ENCODE peak calls at places on chromosomes 13 and 19, in ten cellular contexts. V is coronary artery; X is AG04449; M is CD4-positive, alpha-beta T cell; E is Caco-2; U is ascending aorta; L is activated CD8-positive, alpha-beta T cell treated with anti-CD3 and anti-CD28 coated beads for 36 hours; N is endothelial cell; Q is cardiac fibroblast; S is GM20000. T is an unnamed sample.

GRCh38 chr13:42865703-42866102 is 84.3 kb downstream of the FAM216B start:
- DNase-seq in V (no peak), X (no peak), M (no peak), E (no peak), U (no peak), L (no peak), N (no peak), Q (no peak), S (no peak), T (no peak)

GRCh38 chr19:56995298-56995697 is 124.5 kb upstream of the USP29 start:
- DNase-seq in V (no peak), X (no peak), M (no peak), E (no peak), U (no peak), L (no peak), N (no peak), Q (no peak), S (no peak), T (no peak)

GRCh38 chr19:5147971-5148793 is 179.3 kb downstream of the KDM4B start:
- DNase-seq in V (no peak), X (no peak), M (no peak), E (no peak), U (no peak), L (no peak), N (no peak), Q (no peak), S (no peak), T (no peak)

GRCh38 chr13:100304241-100304640 is 215.3 kb downstream of the PCCA start:
- DNase-seq in V (no peak), X (no peak), M (no peak), E (no peak), U (no peak), L (no peak), N (no peak), Q (no peak), S (no peak), T (no peak)

GRCh38 chr13:59269476-59269875 is 894.3 kb downstream of the DIAPH3 start:
- DNase-seq in V (no peak), X (peak), M (no peak), E (no peak), U (no peak), L (no peak), N (no peak), Q (peak), S (no peak), T (no peak)

GRCh38 chr13:50124536-50125305 is 109.5 kb downstream of the KCNRG start:
- DNase-seq in V (peak), X (no peak), M (peak), E (peak), U (no peak), L (no peak), N (peak), Q (peak), S (peak), T (peak)

GRCh38 chr19:33399081-33399744 is 25.7 kb downstream of the CEBPG start:
- DNase-seq in V (no peak), X (no peak), M (no peak), E (no peak), U (no peak), L (no peak), N (no peak), Q (no peak), S (no peak), T (no peak)

GRCh38 chr19:2150794-2151338 is 500 bp downstream of the AP3D1 start:
- DNase-seq in V (no peak), X (no peak), M (no peak), E (peak), U (no peak), L (peak), N (no peak), Q (no peak), S (peak), T (peak)

GRCh38 chr13:76094645-76095044 is 458.5 kb downstream of the LMO7 start:
- DNase-seq in V (no peak), X (no peak), M (no peak), E (no peak), U (no peak), L (no peak), N (no peak), Q (no peak), S (no peak), T (no peak)

GRCh38 chr13:110444226-110444653 is 117.3 kb downstream of the RAB20 start:
- DNase-seq in V (no peak), X (no peak), M (no peak), E (no peak), U (no peak), L (no peak), N (no peak), Q (peak), S (no peak), T (peak)

GRCh38 chr19:43739836-43740235 is 14.9 kb downstream of the SMG9 start:
- DNase-seq in V (no peak), X (no peak), M (no peak), E (no peak), U (no peak), L (no peak), N (no peak), Q (no peak), S (no peak), T (no peak)

GRCh38 chr13:43924549-43925245 is 45.0 kb downstream of the LACC1 start:
- DNase-seq in V (no peak), X (no peak), M (no peak), E (no peak), U (no peak), L (no peak), N (no peak), Q (no peak), S (peak), T (no peak)

GRCh38 chr19:50659318-50660082 is 10.3 kb downstream of the C19orf81 start:
- DNase-seq in V (no peak), X (no peak), M (no peak), E (no peak), U (no peak), L (no peak), N (no peak), Q (no peak), S (no peak), T (no peak)

GRCh38 chr19:27828781-27829275 is 1384.1 kb downstream of the UQCRFS1 start:
- DNase-seq in V (no peak), X (no peak), M (no peak), E (no peak), U (no peak), L (no peak), N (no peak), Q (no peak), S (no peak), T (no peak)

GRCh38 chr19:18021121-18021755 is 13.3 kb downstream of the ARRDC2 start:
- DNase-seq in V (peak), X (no peak), M (peak), E (no peak), U (peak), L (peak), N (no peak), Q (peak), S (no peak), T (peak)

GRCh38 chr19:35904312-35905068 is 2.2 kb downstream of the HCST start:
- DNase-seq in V (no peak), X (no peak), M (no peak), E (no peak), U (no peak), L (no peak), N (no peak), Q (no peak), S (no peak), T (no peak)

GRCh38 chr19:4970558-4971423 is 1.9 kb downstream of the KDM4B start:
- DNase-seq in V (peak), X (no peak), M (no peak), E (no peak), U (no peak), L (no peak), N (no peak), Q (peak), S (no peak), T (peak)

GRCh38 chr19:19268453-19269385 is 4.4 kb downstream of the TM6SF2 start:
- DNase-seq in V (no peak), X (no peak), M (no peak), E (no peak), U (no peak), L (no peak), N (no peak), Q (no peak), S (no peak), T (no peak)

GRCh38 chr19:30133803-30134202 is 191.8 kb downstream of the URI1 start:
- DNase-seq in V (no peak), X (no peak), M (no peak), E (no peak), U (no peak), L (no peak), N (no peak), Q (no peak), S (no peak), T (no peak)

GRCh38 chr13:83281666-83282065 is 600.6 kb downstream of the SLITRK1 start:
- DNase-seq in V (no peak), X (no peak), M (no peak), E (no peak), U (no peak), L (no peak), N (no peak), Q (no peak), S (no peak), T (no peak)

GRCh38 chr19:50500060-50500752 is 10.8 kb downstream of the JOSD2 start:
- DNase-seq in V (no peak), X (no peak), M (no peak), E (peak), U (no peak), L (peak), N (no peak), Q (no peak), S (peak), T (peak)

GRCh38 chr13:35720690-35721554 is 244.4 kb upstream of the MAB21L1 start:
- DNase-seq in V (no peak), X (no peak), M (no peak), E (peak), U (no peak), L (peak), N (peak), Q (peak), S (peak), T (peak)

GRCh38 chr13:65417953-65418352 is 1812.2 kb downstream of the PCDH9 start:
- DNase-seq in V (no peak), X (no peak), M (no peak), E (no peak), U (no peak), L (no peak), N (no peak), Q (no peak), S (no peak), T (no peak)

GRCh38 chr13:111178417-111178816 is 63.3 kb downstream of the ARHGEF7 start:
- DNase-seq in V (peak), X (no peak), M (no peak), E (no peak), U (no peak), L (no peak), N (no peak), Q (peak), S (no peak), T (no peak)

GRCh38 chr13:26062853-26063444 is 11.1 kb upstream of the SHISA2 start:
- DNase-seq in V (no peak), X (no peak), M (peak), E (peak), U (no peak), L (peak), N (peak), Q (peak), S (peak), T (peak)

GRCh38 chr19:47284324-47284899 is 9.7 kb downstream of the INAFM1 start:
- DNase-seq in V (no peak), X (no peak), M (peak), E (peak), U (no peak), L (peak), N (peak), Q (peak), S (no peak), T (peak)

GRCh38 chr13:20869540-20869939 is 33.0 kb downstream of the XPO4 start:
- DNase-seq in V (no peak), X (no peak), M (no peak), E (no peak), U (no peak), L (no peak), N (no peak), Q (peak), S (no peak), T (no peak)

GRCh38 chr13:76708138-76708537 is 178.1 kb downstream of the KCTD12 start:
- DNase-seq in V (no peak), X (no peak), M (no peak), E (no peak), U (no peak), L (no peak), N (no peak), Q (no peak), S (no peak), T (no peak)

GRCh38 chr13:48775285-48775684 is 121.6 kb downstream of the CYSLTR2 start:
- DNase-seq in V (no peak), X (peak), M (no peak), E (no peak), U (no peak), L (no peak), N (no peak), Q (no peak), S (no peak), T (no peak)

GRCh38 chr19:45595814-45596213 is 6.2 kb downstream of the GPR4 start:
- DNase-seq in V (no peak), X (no peak), M (no peak), E (no peak), U (no peak), L (no peak), N (no peak), Q (peak), S (peak), T (no peak)

GRCh38 chr19:3125900-3126524 is 9.8 kb upstream of the GNA15 start:
- DNase-seq in V (no peak), X (no peak), M (peak), E (peak), U (no peak), L (peak), N (peak), Q (peak), S (peak), T (peak)

GRCh38 chr13:48162182-48162581 is 67.3 kb upstream of the MED4 start:
- DNase-seq in V (no peak), X (no peak), M (no peak), E (no peak), U (no peak), L (no peak), N (no peak), Q (no peak), S (no peak), T (no peak)

DNA sequence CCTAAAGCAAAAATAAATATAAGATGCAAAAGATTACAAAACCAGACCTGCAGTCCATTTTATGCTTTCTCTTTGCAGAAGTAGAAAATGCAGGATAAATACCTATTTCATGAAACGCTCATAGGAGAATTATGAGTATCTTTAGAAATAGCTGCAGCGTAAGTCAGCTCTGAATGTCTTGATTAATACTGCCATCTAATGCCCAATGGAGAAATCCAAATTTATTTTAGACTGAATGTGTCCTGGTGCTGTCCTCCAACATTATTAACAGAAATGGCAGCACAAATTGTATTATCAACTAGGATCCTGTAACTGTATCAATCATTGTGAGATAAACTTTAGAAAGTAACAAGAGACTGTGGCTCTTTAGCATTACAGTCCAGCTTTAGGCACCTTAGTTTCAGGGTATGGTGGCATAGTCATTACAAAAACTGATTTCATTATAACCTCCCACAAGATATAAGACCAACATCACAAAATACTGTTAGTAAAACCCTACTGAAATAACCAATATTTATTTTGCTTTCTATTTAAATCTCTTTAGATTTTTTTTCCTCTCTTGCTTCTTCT is 162.1 kb upstream of the MIR17HG start:
- DNase-seq in V (no peak), X (no peak), M (no peak), E (peak), U (no peak), L (no peak), N (no peak), Q (peak), S (no peak), T (no peak)
- TF ChIP-seq CTCF in V (no peak), X (no peak), M (no peak), E (peak), U (no peak), L (no peak), N (no peak), Q (no peak), S (no peak), T (no peak)

DNA sequence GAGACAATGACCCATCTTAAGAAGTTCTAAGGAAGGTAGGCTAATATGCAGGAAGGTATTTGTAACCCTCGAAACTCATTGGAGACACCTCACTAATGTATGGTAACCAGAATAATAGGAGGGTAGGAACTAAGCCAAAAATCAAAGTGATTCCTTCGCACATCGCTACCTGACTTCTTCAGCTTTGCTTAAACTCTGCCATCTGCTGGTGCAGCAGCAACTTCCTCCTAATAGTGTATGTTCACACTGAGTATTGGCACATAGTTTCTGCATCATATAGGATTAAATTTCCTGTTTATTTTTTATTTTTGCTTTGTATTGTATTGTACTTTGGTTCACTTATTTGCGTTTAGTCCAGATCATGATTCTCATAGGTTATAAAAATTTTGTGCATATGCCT is 676.2 kb downstream of the GPC5 start:
- DNase-seq in V (no peak), X (no peak), M (no peak), E (peak), U (no peak), L (no peak), N (peak), Q (peak), S (no peak), T (peak)
- TF ChIP-seq CTCF in V (no peak), X (no peak), M (no peak), E (peak), U (no peak), L (no peak), N (no peak), Q (no peak), S (no peak), T (peak)

GRCh38 chr13:45584816-45585215 is 30.7 kb downstream of the ERICH6B start:
- DNase-seq in V (no peak), X (no peak), M (no peak), E (peak), U (no peak), L (no peak), N (peak), Q (no peak), S (no peak), T (no peak)
- TF ChIP-seq CTCF in V (no peak), X (no peak), M (no peak), E (peak), U (no peak), L (no peak), N (no peak), Q (peak), S (no peak), T (no peak)

DNA sequence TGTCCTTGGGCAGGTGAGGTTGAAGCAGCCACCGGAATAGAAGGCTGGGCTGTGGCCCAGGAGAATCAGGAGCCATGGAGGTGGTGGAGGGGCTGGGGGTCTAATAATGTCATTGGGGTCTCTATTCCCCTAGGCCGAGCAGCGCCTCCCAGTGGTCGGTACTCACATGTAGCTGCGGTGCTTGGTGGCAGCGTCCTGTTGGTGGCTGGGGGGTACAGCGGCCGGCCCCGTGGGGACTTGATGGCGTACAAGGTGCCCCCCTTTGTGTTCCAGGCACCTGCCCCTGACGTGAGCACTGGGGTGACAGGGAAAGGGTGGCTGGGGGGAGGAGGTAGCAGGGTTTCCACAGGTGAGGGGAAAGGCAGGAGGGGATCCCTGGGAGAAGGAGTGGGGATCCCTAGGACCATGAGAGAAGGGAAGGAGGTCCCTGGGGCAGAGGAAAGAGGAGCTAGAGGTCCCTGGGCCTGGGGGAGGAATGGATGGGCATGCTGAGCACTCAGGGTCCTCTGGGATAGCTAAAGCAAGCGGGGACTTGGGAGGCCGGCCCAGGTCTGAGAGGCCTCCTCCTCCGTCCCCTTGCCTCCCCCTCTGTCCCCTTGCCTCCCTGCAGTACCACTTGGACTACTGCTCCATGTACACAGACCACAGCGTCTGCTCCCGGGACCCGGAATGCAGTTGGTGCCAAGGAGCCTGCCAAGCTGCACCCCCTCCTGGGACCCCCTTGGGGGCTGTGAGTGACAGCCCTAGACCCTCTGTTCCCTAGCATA is 18.1 kb downstream of the MEGF8 start:
- DNase-seq in V (no peak), X (no peak), M (no peak), E (no peak), U (no peak), L (peak), N (peak), Q (no peak), S (no peak), T (no peak)
- TF ChIP-seq CTCF in V (no peak), X (no peak), M (no peak), E (peak), U (no peak), L (no peak), N (peak), Q (no peak), S (no peak), T (no peak)